ENCODE peak calls at places on chromosome 21, in seven cellular contexts. J, A, T, X, E, L and V are unnamed samples.

GRCh38 chr21:26747216-26747615 is 98.0 kb downstream of the ADAMTS1 start:
- DNase-seq in J (no peak), A (no peak), T (no peak), X (no peak), E (no peak), L (no peak), V (no peak)

GRCh38 chr21:26842976-26843911 is 2.0 kb downstream of the ADAMTS1 start:
- DNase-seq in J (peak), A (peak), T (peak), X (no peak), E (no peak), L (peak), V (peak)

GRCh38 chr21:23119491-23119890 is 2121.3 kb downstream of the NCAM2 start:
- DNase-seq in J (no peak), A (no peak), T (no peak), X (no peak), E (no peak), L (no peak), V (no peak)

GRCh38 chr21:36705679-36706481 is 7.0 kb downstream of the SIM2 start:
- DNase-seq in J (no peak), A (no peak), T (no peak), X (no peak), E (peak), L (no peak), V (no peak)

GRCh38 chr21:45612096-45613019 is 31.2 kb upstream of the PCBP3 start:
- DNase-seq in J (peak), A (no peak), T (no peak), X (no peak), E (no peak), L (peak), V (peak)

GRCh38 chr21:45970674-45971486 is 10.7 kb upstream of the COL6A1 start:
- DNase-seq in J (peak), A (no peak), T (peak), X (no peak), E (peak), L (no peak), V (no peak)

GRCh38 chr21:15063081-15063820 is 1.5 kb downstream of the NRIP1 start:
- DNase-seq in J (peak), A (no peak), T (no peak), X (no peak), E (no peak), L (no peak), V (no peak)

GRCh38 chr21:29175408-29176147 is 45.1 kb downstream of the MAP3K7CL start:
- DNase-seq in J (peak), A (no peak), T (no peak), X (no peak), E (no peak), L (peak), V (peak)

GRCh38 chr21:16419188-16419874 is 689.5 kb downstream of the USP25 start:
- DNase-seq in J (peak), A (peak), T (peak), X (no peak), E (no peak), L (peak), V (peak)

GRCh38 chr21:22343721-22344120 is 1345.5 kb downstream of the NCAM2 start:
- DNase-seq in J (no peak), A (no peak), T (no peak), X (no peak), E (no peak), L (no peak), V (no peak)

GRCh38 chr21:46557469-46557868 is 47.4 kb downstream of the S100B start:
- DNase-seq in J (no peak), A (no peak), T (no peak), X (no peak), E (no peak), L (no peak), V (no peak)

GRCh38 chr21:35476616-35477395 is 427.7 kb upstream of the RUNX1 start:
- DNase-seq in J (peak), A (no peak), T (no peak), X (no peak), E (no peak), L (peak), V (peak)

GRCh38 chr21:36097427-36098230 is 27.8 kb downstream of the CBR1 start:
- DNase-seq in J (peak), A (no peak), T (no peak), X (no peak), E (peak), L (peak), V (peak)

GRCh38 chr21:36700295-36700960 is 1.5 kb downstream of the SIM2 start:
- DNase-seq in J (no peak), A (no peak), T (no peak), X (no peak), E (no peak), L (no peak), V (no peak)

GRCh38 chr21:45525153-45525909 is 16.9 kb downstream of the SLC19A1 start:
- DNase-seq in J (peak), A (no peak), T (peak), X (no peak), E (no peak), L (no peak), V (no peak)

GRCh38 chr21:33042812-33043211 is 17.1 kb downstream of the OLIG2 start:
- DNase-seq in J (peak), A (no peak), T (no peak), X (no peak), E (no peak), L (peak), V (peak)

DNA sequence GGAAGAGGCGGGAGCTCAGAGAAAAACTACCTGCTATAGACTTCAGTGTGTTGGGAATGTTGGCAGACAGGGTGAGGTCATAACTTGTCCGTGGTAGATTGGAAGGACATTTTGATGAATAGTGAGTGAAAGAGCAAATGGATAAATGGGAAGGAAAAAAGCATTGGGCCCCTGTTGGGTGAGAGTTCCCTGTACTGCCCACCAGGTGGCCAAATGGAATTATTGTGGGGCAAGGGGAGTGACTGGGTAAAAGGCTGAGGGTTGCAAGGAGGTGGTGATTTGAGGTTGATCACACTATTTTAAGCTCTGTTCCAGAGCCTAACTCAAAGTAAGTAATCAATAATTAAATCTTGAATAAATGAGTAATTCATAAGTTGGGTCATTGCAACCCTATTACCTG is 60.4 kb downstream of the MRPS6 start:
- DNase-seq in J (no peak), A (no peak), T (no peak), X (no peak), E (peak), L (no peak), V (no peak)
- TF ChIP-seq CTCF in J (peak), A (peak), T (peak), X (no peak), E (no peak), L (peak), V (peak)

DNA sequence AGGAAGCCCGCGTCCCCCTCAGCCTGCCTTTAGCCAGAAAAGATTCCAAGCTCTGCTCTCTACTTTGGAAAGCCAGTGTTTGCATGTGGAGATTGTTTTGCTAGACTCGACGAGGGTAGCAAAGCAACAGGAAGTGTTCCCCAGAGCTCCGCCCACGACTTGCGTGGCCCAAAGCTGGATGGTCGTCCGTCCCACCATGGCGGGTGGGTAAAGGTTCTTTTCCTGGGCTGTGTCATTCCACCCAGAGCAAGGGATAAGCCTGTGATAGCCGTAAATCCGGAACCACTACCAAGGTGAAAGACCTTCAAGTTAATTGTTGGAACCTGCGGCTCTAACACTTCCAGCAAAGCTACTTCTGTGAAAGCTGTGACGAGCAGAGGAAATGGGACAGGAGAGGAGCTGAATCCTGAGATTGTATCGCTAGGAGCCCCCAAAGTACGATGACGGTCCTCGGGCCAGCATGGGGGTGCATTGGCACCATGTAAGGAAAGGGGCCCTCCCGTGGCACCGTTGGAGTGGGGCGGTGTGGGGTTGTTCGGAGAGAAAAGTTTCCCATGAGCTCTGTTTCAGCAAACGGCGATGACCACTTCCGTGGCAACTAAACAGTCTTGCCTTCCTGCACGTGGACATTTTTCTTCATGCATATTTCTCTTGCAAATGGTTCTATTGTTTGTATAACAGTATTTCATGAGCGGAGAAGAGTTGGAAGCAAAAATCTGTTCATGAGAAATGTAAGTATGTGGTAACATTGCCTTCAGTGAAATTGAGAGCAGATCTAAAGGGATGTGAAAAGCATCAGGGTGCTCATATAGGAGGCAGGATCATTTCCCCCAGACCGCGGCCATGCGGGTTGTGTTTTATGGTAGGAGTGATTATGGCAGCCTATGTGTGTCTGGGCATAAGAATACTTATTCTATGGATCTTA is 8.3 kb downstream of the MX2 start:
- DNase-seq in J (no peak), A (no peak), T (no peak), X (no peak), E (peak), L (no peak), V (no peak)
- H3K4me3 ChIP-seq in J (no peak), A (peak), T (peak), X (peak), E (peak), L (no peak), V (no peak)

GRCh38 chr21:30984897-30985296 is 53.4 kb downstream of the KRTAP19-8 start:
- DNase-seq in J (no peak), A (no peak), T (no peak), X (no peak), E (no peak), L (no peak), V (no peak)

GRCh38 chr21:30990514-30991304 is 47.6 kb downstream of the KRTAP19-8 start:
- DNase-seq in J (no peak), A (no peak), T (no peak), X (no peak), E (no peak), L (no peak), V (no peak)

GRCh38 chr21:30986966-30987365 is 51.3 kb downstream of the KRTAP19-8 start:
- DNase-seq in J (no peak), A (no peak), T (no peak), X (no peak), E (no peak), L (no peak), V (no peak)

DNA sequence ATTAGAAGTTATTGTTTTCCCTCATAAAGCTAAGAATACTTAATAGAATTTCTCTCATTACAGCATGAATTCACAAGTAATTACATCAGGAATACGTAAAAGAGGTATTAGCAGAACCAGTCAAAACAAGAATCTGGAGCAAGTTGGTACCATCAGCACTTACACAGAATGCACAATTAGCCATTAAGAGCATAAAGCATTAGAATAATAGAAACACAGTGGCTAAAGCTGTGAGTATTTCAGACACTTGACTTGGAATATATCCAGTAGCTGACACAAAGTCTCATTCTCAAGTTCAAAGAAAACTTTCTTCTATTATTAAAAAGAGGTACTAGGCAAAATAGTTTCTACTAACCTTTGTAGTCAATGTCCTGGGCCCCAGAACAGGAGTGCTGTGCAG is 49.6 kb downstream of the KRTAP19-8 start:
- DNase-seq in J (no peak), A (no peak), T (no peak), X (no peak), E (no peak), L (no peak), V (no peak)
- TF ChIP-seq CTCF in J (no peak), A (no peak), T (no peak), X (no peak), E (no peak), L (no peak), V (no peak)

GRCh38 chr21:41664881-41665765 is 101.7 kb downstream of the RIPK4 start:
- DNase-seq in J (peak), A (no peak), T (no peak), X (no peak), E (no peak), L (peak), V (peak)
- H3K4me3 ChIP-seq in J (no peak), A (no peak), T (no peak), X (no peak), E (no peak), L (no peak), V (no peak)

DNA sequence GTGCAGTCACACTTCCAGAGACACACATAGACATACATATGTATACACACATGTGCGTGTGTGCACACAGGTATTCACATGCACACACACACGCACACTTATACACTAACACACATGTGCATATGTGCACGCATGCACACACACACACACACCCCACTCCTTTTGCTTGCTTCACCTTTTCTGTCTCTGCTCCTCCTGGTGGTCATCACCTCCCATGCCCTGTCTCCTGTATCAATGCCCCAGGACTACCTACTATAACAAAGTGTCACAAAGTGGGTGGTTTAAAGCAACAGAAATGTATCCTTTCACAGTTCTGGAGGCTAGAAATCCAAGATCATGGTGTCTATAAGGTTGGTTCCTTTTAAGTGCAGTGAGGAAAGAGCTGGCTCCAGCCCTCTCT is 27.4 kb downstream of the ETS2 start:
- DNase-seq in J (no peak), A (no peak), T (no peak), X (no peak), E (no peak), L (no peak), V (no peak)
- TF ChIP-seq CTCF in J (peak), A (no peak), T (no peak), X (no peak), E (no peak), L (peak), V (no peak)

GRCh38 chr21:41765393-41765950 is 1.4 kb downstream of the RIPK4 start:
- DNase-seq in J (no peak), A (no peak), T (no peak), X (no peak), E (no peak), L (no peak), V (no peak)
- H3K4me3 ChIP-seq in J (no peak), A (peak), T (no peak), X (no peak), E (no peak), L (no peak), V (no peak)

DNA sequence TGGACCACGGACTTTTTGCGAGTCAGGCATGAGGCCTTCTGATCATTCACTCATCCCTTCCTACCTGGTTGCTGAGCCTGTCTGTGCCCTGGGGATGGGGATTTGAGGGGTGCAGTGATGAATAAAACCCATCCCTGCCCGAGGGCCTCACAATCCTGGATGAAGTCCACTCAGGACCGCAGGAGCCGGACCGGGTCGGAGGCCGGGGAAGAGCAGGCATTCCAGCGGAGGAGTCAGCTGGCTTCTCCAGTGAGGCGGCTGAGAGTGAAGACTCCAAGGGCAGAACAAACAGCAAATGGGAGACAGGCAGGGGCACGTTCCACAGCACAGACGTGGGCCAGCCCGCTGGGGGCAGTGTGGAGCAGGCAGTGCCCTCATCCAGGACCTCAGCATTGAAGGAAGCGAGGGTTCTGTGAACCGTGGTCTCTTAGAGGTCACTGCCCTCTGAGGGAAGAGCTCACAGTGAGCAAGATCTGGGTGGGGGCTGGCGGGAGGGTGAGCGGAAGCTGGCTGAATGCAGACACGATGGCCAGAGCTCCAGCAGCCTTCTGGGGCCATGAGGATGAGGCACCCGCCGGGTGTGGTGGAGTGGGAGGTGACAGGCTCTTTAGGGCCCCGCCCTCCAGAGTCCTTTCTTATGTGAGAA is 10.9 kb upstream of the LRRC3 start:
- DNase-seq in J (no peak), A (no peak), T (peak), X (no peak), E (peak), L (no peak), V (no peak)
- TF ChIP-seq CTCF in J (peak), A (no peak), T (no peak), X (no peak), E (no peak), L (peak), V (no peak)